ENCODE peak calls at places on chromosomes 12 and 14, in seven cellular contexts. C is fibroblast of the conjunctiva, X is EL, Z is islet precursor cell, V is IMR-90, Y is dorsolateral prefrontal cortex, Q is osteoblast. J is an unnamed sample.

GRCh38 chr12:97474987-97475386 is 12.4 kb downstream of the RMST start:
- DNase-seq in Y (no peak), C (no peak), X (no peak), Z (no peak), Q (no peak), V (no peak), J (no peak)

GRCh38 chr12:32089156-32089950 is 17.3 kb upstream of the BICD1 start:
- DNase-seq in X (peak; percentile 84), C (no peak), Q (no peak), Y (no peak), Z (peak; percentile 96), V (no peak), J (peak; percentile 97)

GRCh38 chr12:89250213-89250612 is 102.1 kb downstream of the DUSP6 start:
- DNase-seq in V (no peak), C (no peak), X (no peak), Z (no peak), Q (no peak), Y (no peak), J (no peak)

GRCh38 chr12:59087077-59087673 is 166.9 kb upstream of the LRIG3 start:
- DNase-seq in V (peak; percentile 39), Q (no peak), C (no peak), X (peak; percentile 8), Y (no peak), Z (no peak), J (no peak)

GRCh38 chr12:11669348-11669747 is 19.9 kb downstream of the ETV6 start:
- DNase-seq in Q (no peak), V (no peak), X (no peak), C (no peak), Y (no peak), Z (peak; percentile 62), J (no peak)

GRCh38 chr12:38601970-38602369 is 285.4 kb downstream of the ALG10B start:
- DNase-seq in X (no peak), Y (no peak), Z (no peak), V (no peak), Q (no peak), C (no peak), J (no peak)

GRCh38 chr12:123989168-123989567 is 16.2 kb downstream of the ZNF664 start:
- DNase-seq in V (no peak), Y (no peak), Q (no peak), C (no peak), X (no peak), Z (no peak), J (no peak)

GRCh38 chr14:68633131-68633991 is 159.5 kb downstream of the ZFP36L1 start:
- DNase-seq in V (no peak), X (no peak), Z (peak; percentile 71), Y (peak; percentile 76), C (no peak), Q (peak; percentile 88), J (peak; percentile 77)

GRCh38 chr12:66514581-66514980 is 164.3 kb downstream of the GRIP1 start:
- DNase-seq in Q (peak; percentile 48), Y (no peak), C (no peak), Z (no peak), V (no peak), X (no peak), J (no peak)

GRCh38 chr12:130203151-130203550 is 40.9 kb downstream of the FZD10 start:
- DNase-seq in Z (peak; percentile 56), C (no peak), Q (no peak), Y (no peak), X (no peak), V (no peak), J (no peak)

GRCh38 chr12:69101505-69101904 is 137.9 kb upstream of the CPSF6 start:
- DNase-seq in C (peak; percentile 96), Z (peak; percentile 18), X (no peak), Q (no peak), V (no peak), Y (no peak), J (peak; percentile 16)

GRCh38 chr12:55818886-55819285 is 1.0 kb downstream of the ORMDL2 start:
- DNase-seq in Z (no peak), C (no peak), Q (no peak), Y (no peak), X (peak; percentile 28), V (peak; percentile 38), J (no peak)

GRCh38 chr14:75654127-75654732 is 6.4 kb downstream of the ERG28 start:
- DNase-seq in X (peak; percentile 65), Z (peak; percentile 89), Q (peak; percentile 27), C (peak; percentile 37), V (peak; percentile 53), Y (peak; percentile 80), J (peak; percentile 47)

GRCh38 chr12:24991209-24992049 is 42.5 kb upstream of the BCAT1 start:
- DNase-seq in V (peak; percentile 75), C (peak; percentile 53), Y (no peak), Q (peak; percentile 85), X (peak; percentile 60), Z (no peak), J (peak; percentile 50)

GRCh38 chr14:75566321-75566720 is 12.1 kb upstream of the FLVCR2 start:
- DNase-seq in Y (no peak), X (no peak), Z (no peak), C (no peak), Q (no peak), V (no peak), J (peak; percentile 20)

GRCh38 chr12:132178314-132178713 is 34.1 kb downstream of the NOC4L start:
- DNase-seq in Q (no peak), C (no peak), Y (no peak), Z (no peak), X (no peak), V (no peak), J (no peak)

GRCh38 chr12:88490425-88490824 is 89.8 kb downstream of the KITLG start:
- DNase-seq in C (no peak), Z (no peak), X (no peak), V (no peak), Q (no peak), Y (no peak), J (no peak)

GRCh38 chr12:101992091-101992490 is 69.7 kb downstream of the WASHC3 start:
- DNase-seq in V (peak; percentile 5), Z (no peak), Q (no peak), Y (no peak), C (no peak), X (no peak), J (no peak)

GRCh38 chr12:58416211-58416610 is 474.8 kb downstream of the ATP23 start:
- DNase-seq in Q (peak; percentile 36), X (peak; percentile 85), Y (no peak), V (peak; percentile 88), Z (no peak), C (no peak), J (peak; percentile 82)

GRCh38 chr14:101256266-101256665 is 305.0 kb upstream of the DIO3 start:
- DNase-seq in X (no peak), Q (peak; percentile 21), Z (peak; percentile 56), Y (no peak), C (no peak), V (no peak), J (no peak)

GRCh38 chr14:72433511-72433910 is 460.4 kb downstream of the DPF3 start:
- DNase-seq in C (peak; percentile 9), Y (no peak), Q (peak; percentile 81), V (peak; percentile 59), X (peak; percentile 53), Z (no peak), J (peak; percentile 54)

GRCh38 chr12:124870515-124870914 is 6.9 kb upstream of the SCARB1 start:
- DNase-seq in V (no peak), Y (no peak), Z (no peak), Q (no peak), X (no peak), C (no peak), J (no peak)

GRCh38 chr14:80364274-80364673 is 153.0 kb upstream of the DIO2 start:
- DNase-seq in X (peak; percentile 23), Z (no peak), C (peak; percentile 4), V (peak; percentile 21), Y (no peak), Q (no peak), J (peak; percentile 20)

GRCh38 chr14:50675597-50675996 is 7.5 kb upstream of the SAV1 start:
- DNase-seq in X (peak; percentile 82), C (no peak), V (peak; percentile 29), Z (peak; percentile 66), Y (no peak), Q (no peak), J (peak; percentile 27)

GRCh38 chr12:107400686-107401447 is 284.7 kb upstream of the PWP1 start:
- DNase-seq in Q (no peak), X (peak; percentile 28), Z (no peak), C (no peak), Y (peak; percentile 40), V (peak; percentile 32), J (peak; percentile 54)

GRCh38 chr12:102484017-102484731 is 3.8 kb upstream of the IGF1 start:
- DNase-seq in Z (peak; percentile 65), C (peak; percentile 31), X (peak; percentile 59), Q (peak; percentile 76), Y (peak; percentile 34), V (peak; percentile 41), J (peak; percentile 50)

GRCh38 chr14:23829736-23830474 is 123.7 kb upstream of the DHRS4 start:
- DNase-seq in X (peak; percentile 95), V (peak; percentile 82), Z (peak; percentile 83), Q (peak; percentile 86), Y (peak; percentile 31), C (peak; percentile 76), J (peak; percentile 82)

GRCh38 chr14:100902792-100903191 is 730 bp downstream of the RTL1 start:
- DNase-seq in C (no peak), Y (no peak), Q (peak; percentile 15), X (no peak), V (no peak), Z (peak; percentile 59), J (no peak)